ENCODE peak calls at places on chromosomes 1 and 21, in five cellular contexts. D is esophagus muscularis mucosa, O is AG10803, T is HFFc6, Q is tibial nerve. M is an unnamed sample.

GRCh38 chr1:11458811-11459275 is 20.1 kb upstream of the DISP3 start:
- DNase-seq in Q (no peak), T (no peak), O (no peak), D (no peak), M (no peak)

GRCh38 chr1:196180847-196181593 is 427.2 kb downstream of the KCNT2 start:
- DNase-seq in Q (no peak), T (peak; percentile 94), O (peak; percentile 86), D (no peak), M (no peak)

GRCh38 chr1:27057389-27057788 is 44.7 kb upstream of the TENT5B start:
- DNase-seq in T (no peak), Q (no peak), D (no peak), O (no peak), M (no peak)

GRCh38 chr1:200034821-200035396 is 7.4 kb downstream of the NR5A2 start:
- DNase-seq in O (no peak), D (no peak), T (no peak), Q (no peak), M (no peak)

GRCh38 chr1:36956570-36956969 is 77.7 kb downstream of the GRIK3 start:
- DNase-seq in Q (peak; percentile 5), D (no peak), O (no peak), T (no peak), M (no peak)

GRCh38 chr1:201546093-201546492 is 7.2 kb downstream of the NAV1 start:
- DNase-seq in D (no peak), O (no peak), T (no peak), Q (no peak), M (no peak)

GRCh38 chr1:40626383-40626770 is 39.1 kb downstream of the RIMS3 start:
- DNase-seq in Q (no peak), D (no peak), O (no peak), T (no peak), M (no peak)

GRCh38 chr1:183731151-183731550 is 73.8 kb upstream of the RGL1 start:
- DNase-seq in D (no peak), O (no peak), Q (no peak), T (no peak), M (no peak)

GRCh38 chr1:201944002-201944401 is 2.3 kb downstream of the LMOD1 start:
- DNase-seq in Q (no peak), T (no peak), D (no peak), O (no peak), M (no peak)

GRCh38 chr1:89609339-89609725 is 23.6 kb upstream of the LRRC8C start:
- DNase-seq in T (no peak), Q (no peak), D (no peak), O (no peak), M (no peak)

GRCh38 chr1:204977327-204977726 is 65.7 kb upstream of the CNTN2 start:
- DNase-seq in D (no peak), Q (no peak), T (no peak), O (no peak), M (no peak)

GRCh38 chr1:27403065-27403726 is 10.8 kb downstream of the GPR3 start:
- DNase-seq in Q (peak; percentile 62), T (peak; percentile 13), O (peak; percentile 72), D (peak; percentile 95), M (no peak)

GRCh38 chr1:214980931-214981330 is 101.6 kb upstream of the KCNK2 start:
- DNase-seq in D (no peak), O (no peak), T (no peak), Q (no peak), M (no peak)

GRCh38 chr1:17136936-17137335 is 17.7 kb upstream of the PADI2 start:
- DNase-seq in T (no peak), Q (no peak), D (no peak), O (peak; percentile 20), M (no peak)

GRCh38 chr1:72439036-72439435 is 156.7 kb upstream of the NEGR1 start:
- DNase-seq in Q (no peak), D (no peak), O (peak; percentile 36), T (peak; percentile 56), M (no peak)

GRCh38 chr1:169779970-169780369 is 14.7 kb downstream of the METTL18 start:
- DNase-seq in Q (no peak), D (no peak), O (no peak), T (no peak), M (no peak)

GRCh38 chr1:9249534-9250335 is 15.2 kb downstream of the H6PD start:
- DNase-seq in Q (no peak), O (peak; percentile 26), D (no peak), T (peak; percentile 41), M (no peak)

GRCh38 chr21:35170244-35170756 is 121.2 kb upstream of the RUNX1 start:
- DNase-seq in D (no peak), O (no peak), T (no peak), Q (no peak), M (no peak)

GRCh38 chr1:78856096-78856495 is 150.4 kb downstream of the ADGRL4 start:
- DNase-seq in T (no peak), Q (no peak), O (no peak), D (no peak), M (no peak)

GRCh38 chr1:228372183-228373003 is 34.2 kb downstream of the TRIM11 start:
- DNase-seq in T (no peak), D (no peak), O (no peak), Q (no peak), M (no peak)

GRCh38 chr1:31238986-31239613 is 587 bp downstream of the NKAIN1 start:
- DNase-seq in O (peak; percentile 7), D (no peak), T (no peak), Q (no peak), M (no peak)

GRCh38 chr1:92291372-92291999 is 7.3 kb downstream of the GLMN start:
- DNase-seq in D (no peak), T (peak; percentile 56), Q (peak; percentile 17), O (peak; percentile 66), M (no peak)

GRCh38 chr1:43410571-43410970 is 20.9 kb downstream of the SZT2 start:
- DNase-seq in T (no peak), O (no peak), Q (no peak), D (no peak), M (no peak)

GRCh38 chr1:52364235-52364839 is 1.7 kb downstream of the CC2D1B start:
- DNase-seq in T (no peak), O (no peak), D (no peak), Q (no peak), M (no peak)

GRCh38 chr1:53440633-53441032 is 18.6 kb upstream of the DMRTB1 start:
- DNase-seq in O (no peak), D (no peak), Q (no peak), T (no peak), M (no peak)

GRCh38 chr1:32508751-32509140 is 30.5 kb upstream of the ZBTB8A start:
- DNase-seq in O (no peak), Q (no peak), D (no peak), T (no peak), M (no peak)

GRCh38 chr1:172163479-172164215 is 256.8 kb upstream of the C1orf105 start:
- DNase-seq in Q (no peak), O (peak; percentile 41), D (no peak), T (peak; percentile 22), M (no peak)

GRCh38 chr1:161013591-161014513 is 7.1 kb downstream of the F11R start:
- DNase-seq in T (no peak), D (no peak), O (peak; percentile 62), Q (peak; percentile 78), M (no peak)

GRCh38 chr1:228366062-228366850 is 40.4 kb downstream of the TRIM11 start:
- DNase-seq in O (no peak), T (no peak), D (no peak), Q (no peak), M (no peak)

GRCh38 chr1:204493145-204493881 is 1.3 kb downstream of the PIK3C2B start:
- DNase-seq in T (no peak), Q (peak; percentile 46), D (no peak), O (peak; percentile 82), M (no peak)

GRCh38 chr1:208243522-208243850 is 698 bp downstream of the PLXNA2 start:
- DNase-seq in O (no peak), D (no peak), Q (no peak), T (no peak), M (no peak)

GRCh38 chr1:208243851-208244583 is at the start of gene PLXNA2:
- DNase-seq in D (peak; percentile 96), O (peak; percentile 65), T (peak; percentile 49), Q (peak; percentile 64), M (no peak)

GRCh38 chr1:208242186-208242585 is 2.0 kb downstream of the PLXNA2 start:
- DNase-seq in Q (no peak), T (no peak), D (no peak), O (no peak), M (no peak)

GRCh38 chr1:208241541-208241940 is 2.6 kb downstream of the PLXNA2 start:
- DNase-seq in T (no peak), Q (no peak), O (no peak), D (no peak), M (no peak)

GRCh38 chr1:208242829-208243521 is 1.2 kb downstream of the PLXNA2 start:
- DNase-seq in T (no peak), O (no peak), Q (no peak), D (no peak), M (no peak)
- TF ChIP-seq CTCF in T (no peak), O (peak; percentile 3), Q (no peak), D (peak; percentile 32), M (peak; percentile 24)

GRCh38 chr1:54488065-54488750 is 59.8 kb upstream of the ACOT11 start:
- DNase-seq in O (peak; percentile 89), T (peak; percentile 88), Q (peak; percentile 88), D (peak; percentile 97), M (peak; percentile 67)
- TF ChIP-seq CTCF in O (peak; percentile 24), T (peak; percentile 37), Q (peak; percentile 15), D (peak; percentile 16), M (no peak)

DNA sequence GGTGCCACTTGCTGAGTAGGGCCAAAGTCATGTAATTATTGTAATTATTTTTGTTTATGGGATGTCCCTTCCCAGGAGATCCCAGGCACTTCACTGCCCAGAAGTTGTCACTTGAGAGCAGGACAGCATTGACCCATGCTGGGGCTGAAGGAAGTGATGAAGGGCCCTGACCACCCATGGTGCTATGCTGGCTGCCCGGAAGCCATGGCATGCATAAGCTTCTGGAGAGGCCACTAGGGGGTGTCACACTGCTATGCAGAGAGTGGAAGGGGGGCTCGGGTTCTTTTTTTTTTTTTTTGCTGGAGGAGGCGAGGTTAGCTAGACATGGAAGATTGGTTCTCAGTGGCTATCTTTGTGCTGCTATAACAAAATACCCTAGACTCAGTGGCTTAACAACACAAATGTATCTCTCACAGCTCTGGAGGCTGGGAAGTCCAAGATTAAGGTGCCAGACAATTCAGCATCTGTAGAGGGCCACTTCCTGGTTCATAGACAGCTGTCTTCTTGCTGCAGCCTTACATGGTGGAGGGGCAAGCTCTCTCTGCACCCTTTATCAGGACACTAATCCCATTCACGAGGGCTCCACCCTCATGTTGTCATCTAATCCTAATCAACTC is 84.9 kb downstream of the CNIH3 start:
- DNase-seq in T (no peak), Q (no peak), O (peak; percentile 21), D (no peak), M (no peak)
- TF ChIP-seq CTCF in T (peak; percentile 79), Q (no peak), O (peak; percentile 50), D (no peak), M (peak; percentile 62)

DNA sequence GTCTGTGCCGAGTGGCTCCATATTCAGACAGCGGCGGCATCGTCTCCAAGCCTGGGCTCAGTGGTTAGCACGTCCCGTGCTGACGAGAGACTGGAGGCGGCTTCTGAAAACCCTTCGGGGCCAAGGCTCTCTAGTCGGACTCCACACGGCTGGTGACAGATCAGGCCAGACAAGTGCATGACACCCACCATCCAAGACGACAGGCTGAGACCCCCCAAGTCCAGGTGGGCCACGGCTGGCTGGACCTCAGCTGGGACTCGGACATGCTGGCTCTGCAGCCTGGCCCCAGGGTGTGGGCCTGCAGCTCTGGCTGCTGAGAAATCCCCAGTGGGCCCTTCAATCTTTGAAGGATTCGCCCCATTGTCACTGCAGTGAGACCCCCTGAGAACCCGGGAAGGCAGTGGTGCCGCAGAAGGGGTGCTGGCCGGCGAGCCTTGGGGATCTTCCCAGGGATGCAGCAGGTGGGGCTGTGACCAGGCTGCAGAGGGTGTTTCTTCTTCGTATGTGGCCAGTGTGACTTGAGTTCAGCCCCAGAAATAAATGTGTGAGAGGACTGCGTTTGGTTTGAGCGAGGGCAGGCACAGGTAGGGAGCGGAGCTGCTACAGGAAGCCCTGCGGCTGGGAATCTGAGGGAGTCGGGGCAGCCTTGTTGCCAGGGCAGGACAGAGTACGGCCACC is 15.9 kb upstream of the SLC19A1 start:
- DNase-seq in Q (no peak), D (no peak), O (no peak), T (no peak), M (no peak)
- TF ChIP-seq CTCF in Q (no peak), D (no peak), O (no peak), T (no peak), M (no peak)

M was measured in D721Med.